ENCODE peak calls at places on chromosomes 2 and 18, in five cellular contexts. I, Q, E, K and F are unnamed samples.
A peak's percentile ranks its signal among the peaks of the same experiment; 100 is the strongest.

GRCh38 chr18:35271656-35272055 is 18.4 kb downstream of the ZSCAN30 start:
- DNase-seq in I (no peak), Q (no peak), E (no peak), K (no peak), F (no peak)

GRCh38 chr18:5678779-5679406 is 135.1 kb upstream of the EPB41L3 start:
- DNase-seq in I (no peak), Q (no peak), E (no peak), K (no peak), F (no peak)

GRCh38 chr18:35746826-35747339 is 165.3 kb downstream of the GALNT1 start:
- DNase-seq in I (no peak), Q (no peak), E (no peak), K (no peak), F (no peak)

GRCh38 chr2:100248044-100248330 is 74.3 kb downstream of the LONRF2 start:
- DNase-seq in I (no peak), Q (no peak), E (peak; percentile 68), K (no peak), F (no peak)

GRCh38 chr2:219784178-219784577 is 156.7 kb downstream of the SLC4A3 start:
- DNase-seq in I (no peak), Q (no peak), E (no peak), K (no peak), F (no peak)

GRCh38 chr2:166651080-166651675 is 157.1 kb upstream of the SCN7A start:
- DNase-seq in I (no peak), Q (peak; percentile 75), E (no peak), K (no peak), F (peak; percentile 83)

GRCh38 chr2:96088340-96089335 is 27.7 kb downstream of the ADRA2B start:
- DNase-seq in I (no peak), Q (no peak), E (no peak), K (no peak), F (no peak)

GRCh38 chr2:71935291-71935848 is 212.3 kb downstream of the CYP26B1 start:
- DNase-seq in I (no peak), Q (no peak), E (no peak), K (peak; percentile 98), F (peak; percentile 98)

GRCh38 chr2:192151848-192152247 is 42.9 kb downstream of the TMEFF2 start:
- DNase-seq in I (peak; percentile 18), Q (peak; percentile 54), E (peak; percentile 37), K (peak; percentile 58), F (peak; percentile 63)

GRCh38 chr2:191314697-191315364 is 69.6 kb downstream of the MYO1B start:
- DNase-seq in I (no peak), Q (no peak), E (no peak), K (no peak), F (no peak)

GRCh38 chr2:70046534-70046933 is 40.7 kb upstream of the PCBP1 start:
- DNase-seq in I (no peak), Q (no peak), E (no peak), K (no peak), F (no peak)

GRCh38 chr2:180322781-180323180 is 315.7 kb upstream of the CWC22 start:
- DNase-seq in I (no peak), Q (no peak), E (no peak), K (peak; percentile 72), F (peak; percentile 35)

GRCh38 chr2:144402282-144402681 is 117.6 kb downstream of the ZEB2 start:
- DNase-seq in I (no peak), Q (no peak), E (no peak), K (no peak), F (no peak)

GRCh38 chr2:224220581-224221255 is 181.2 kb downstream of the FAM124B start:
- DNase-seq in I (no peak), Q (peak; percentile 76), E (no peak), K (peak; percentile 81), F (peak; percentile 73)

GRCh38 chr2:128217671-128218070 is 101.0 kb downstream of the HS6ST1 start:
- DNase-seq in I (no peak), Q (no peak), E (no peak), K (no peak), F (no peak)

GRCh38 chr18:72811047-72811446 is 56.7 kb downstream of the NETO1 start:
- DNase-seq in I (no peak), Q (peak; percentile 0), E (peak; percentile 73), K (no peak), F (no peak)

GRCh38 chr18:51668101-51668500 is 470.6 kb upstream of the MEX3C start:
- DNase-seq in I (peak; percentile 75), Q (peak; percentile 15), E (peak; percentile 86), K (peak; percentile 61), F (no peak)

GRCh38 chr2:61887684-61888303 is 662 bp downstream of the CCT4 start:
- DNase-seq in I (peak; percentile 29), Q (peak; percentile 34), E (peak; percentile 55), K (peak; percentile 80), F (peak; percentile 61)

GRCh38 chr2:56369316-56369715 is 185.5 kb downstream of the CCDC85A start:
- DNase-seq in I (no peak), Q (peak; percentile 52), E (no peak), K (peak; percentile 30), F (peak; percentile 70)

GRCh38 chr2:35973737-35974132 is 381.8 kb upstream of the CRIM1 start:
- DNase-seq in I (no peak), Q (peak; percentile 83), E (peak; percentile 23), K (peak; percentile 13), F (no peak)

GRCh38 chr2:64018715-64019082 is 529 bp downstream of the VPS54 start:
- DNase-seq in I (peak; percentile 62), Q (no peak), E (peak; percentile 65), K (peak; percentile 82), F (no peak)

GRCh38 chr2:136351684-136352083 is 233.7 kb upstream of the CXCR4 start:
- DNase-seq in I (no peak), Q (no peak), E (no peak), K (no peak), F (no peak)

GRCh38 chr2:98091738-98092137 is 4.8 kb downstream of the VWA3B start:
- DNase-seq in I (no peak), Q (no peak), E (no peak), K (no peak), F (no peak)